ENCODE peak calls at places on chromosomes 1 and 21, in nine cellular contexts. V, P, X, G, Y, C, S, L and E are unnamed samples.

GRCh38 chr1:174344162-174344561 is 103.6 kb upstream of the GPR52 start:
- DNase-seq in V (no peak), P (no peak), X (no peak), G (no peak), Y (no peak), C (no peak), S (no peak), L (no peak), E (no peak)

GRCh38 chr1:198234511-198235251 is 77.9 kb downstream of the NEK7 start:
- DNase-seq in V (no peak), P (peak; percentile 31), X (no peak), G (no peak), Y (no peak), C (peak; percentile 73), S (peak; percentile 49), L (no peak), E (peak; percentile 65)

GRCh38 chr1:154434346-154435075 is 29.4 kb downstream of the IL6R start:
- DNase-seq in V (peak; percentile 73), P (no peak), X (peak; percentile 66), G (peak; percentile 92), Y (no peak), C (no peak), S (no peak), L (no peak), E (no peak)

GRCh38 chr1:114024049-114024448 is 44.8 kb downstream of the OLFML3 start:
- DNase-seq in V (no peak), P (no peak), X (no peak), G (peak; percentile 11), Y (no peak), C (no peak), S (no peak), L (no peak), E (no peak)

GRCh38 chr21:46161800-46162592 is 6.6 kb upstream of the FTCD start:
- DNase-seq in V (no peak), P (no peak), X (no peak), G (no peak), Y (no peak), C (no peak), S (no peak), L (no peak), E (no peak)

GRCh38 chr1:196515904-196516303 is 92.3 kb downstream of the KCNT2 start:
- DNase-seq in V (no peak), P (no peak), X (no peak), G (no peak), Y (no peak), C (no peak), S (no peak), L (no peak), E (no peak)

GRCh38 chr1:174953657-174954435 is 45.9 kb upstream of the CACYBP start:
- DNase-seq in V (peak; percentile 18), P (peak; percentile 31), X (no peak), G (no peak), Y (no peak), C (no peak), S (no peak), L (peak; percentile 86), E (peak; percentile 51)

GRCh38 chr1:217230412-217230811 is 400.5 kb downstream of the GPATCH2 start:
- DNase-seq in V (no peak), P (no peak), X (no peak), G (no peak), Y (no peak), C (no peak), S (no peak), L (no peak), E (no peak)

GRCh38 chr1:81660286-81660685 is 140.4 kb upstream of the ADGRL2 start:
- DNase-seq in V (no peak), P (no peak), X (no peak), G (no peak), Y (no peak), C (peak; percentile 33), S (peak; percentile 28), L (no peak), E (no peak)

GRCh38 chr1:17574502-17574901 is 35.0 kb downstream of the ARHGEF10L start:
- DNase-seq in V (no peak), P (no peak), X (no peak), G (no peak), Y (no peak), C (no peak), S (no peak), L (no peak), E (no peak)

GRCh38 chr1:208036918-208037567 is 126.1 kb upstream of the CD34 start:
- DNase-seq in V (no peak), P (no peak), X (no peak), G (no peak), Y (no peak), C (no peak), S (no peak), L (no peak), E (no peak)

GRCh38 chr1:55970711-55971110 is 608.7 kb downstream of the PLPP3 start:
- DNase-seq in V (no peak), P (no peak), X (no peak), G (peak; percentile 96), Y (no peak), C (peak; percentile 73), S (no peak), L (no peak), E (no peak)

GRCh38 chr1:89672489-89673183 is 39.7 kb downstream of the LRRC8C start:
- DNase-seq in V (no peak), P (no peak), X (peak; percentile 13), G (peak; percentile 78), Y (no peak), C (no peak), S (peak; percentile 29), L (no peak), E (no peak)

GRCh38 chr1:170309389-170310013 is 163.7 kb downstream of the NTMT2 start:
- DNase-seq in V (no peak), P (no peak), X (peak; percentile 93), G (peak; percentile 92), Y (no peak), C (peak; percentile 32), S (peak; percentile 41), L (no peak), E (no peak)

GRCh38 chr1:75083848-75084514 is 50.2 kb upstream of the LHX8 start:
- DNase-seq in V (no peak), P (peak; percentile 5), X (peak; percentile 20), G (peak; percentile 88), Y (no peak), C (no peak), S (peak; percentile 82), L (no peak), E (peak; percentile 33)

GRCh38 chr1:246784621-246785535 is 60.7 kb downstream of the SCCPDH start:
- DNase-seq in V (no peak), P (no peak), X (no peak), G (peak; percentile 32), Y (no peak), C (no peak), S (no peak), L (no peak), E (peak; percentile 56)

GRCh38 chr1:176559474-176560390 is 96.8 kb downstream of the PAPPA2 start:
- DNase-seq in V (peak; percentile 32), P (peak; percentile 41), X (peak; percentile 49), G (peak; percentile 36), Y (peak; percentile 59), C (peak; percentile 61), S (peak; percentile 58), L (peak; percentile 65), E (peak; percentile 52)

GRCh38 chr21:42489006-42489563 is 6.9 kb downstream of the RSPH1 start:
- DNase-seq in V (no peak), P (no peak), X (no peak), G (no peak), Y (no peak), C (no peak), S (no peak), L (no peak), E (no peak)

GRCh38 chr1:173050865-173051264 is at the start of gene TNFSF18:
- DNase-seq in V (peak; percentile 14), P (peak; percentile 5), X (peak; percentile 44), G (peak; percentile 75), Y (no peak), C (peak; percentile 80), S (peak; percentile 69), L (peak; percentile 2), E (peak; percentile 92)

GRCh38 chr1:71303617-71304041 is 222.8 kb upstream of the ZRANB2 start:
- DNase-seq in V (no peak), P (no peak), X (no peak), G (peak; percentile 41), Y (no peak), C (peak; percentile 48), S (peak; percentile 75), L (no peak), E (peak; percentile 15)

GRCh38 chr1:3924871-3925655 is 25.0 kb upstream of the C1orf174 start:
- DNase-seq in V (no peak), P (no peak), X (no peak), G (no peak), Y (no peak), C (no peak), S (peak; percentile 30), L (no peak), E (no peak)

GRCh38 chr1:168504064-168504837 is 39.5 kb downstream of the XCL2 start:
- DNase-seq in V (peak; percentile 49), P (no peak), X (peak; percentile 36), G (peak; percentile 98), Y (no peak), C (peak; percentile 79), S (peak; percentile 94), L (no peak), E (no peak)

GRCh38 chr1:208980590-208980989 is 602.9 kb upstream of the CAMK1G start:
- DNase-seq in V (no peak), P (no peak), X (no peak), G (no peak), Y (no peak), C (no peak), S (peak; percentile 73), L (no peak), E (peak; percentile 78)

GRCh38 chr21:14962217-14962616 is 102.6 kb downstream of the NRIP1 start:
- DNase-seq in V (no peak), P (no peak), X (no peak), G (peak; percentile 21), Y (no peak), C (no peak), S (no peak), L (no peak), E (no peak)

GRCh38 chr1:55860816-55861519 is 645.8 kb upstream of the USP24 start:
- DNase-seq in V (no peak), P (no peak), X (peak; percentile 36), G (no peak), Y (no peak), C (no peak), S (no peak), L (no peak), E (no peak)

GRCh38 chr1:154489863-154490262 is 12.2 kb upstream of the TDRD10 start:
- DNase-seq in V (no peak), P (no peak), X (no peak), G (no peak), Y (no peak), C (no peak), S (no peak), L (no peak), E (no peak)

GRCh38 chr1:169250022-169250421 is 117.6 kb downstream of the NME7 start:
- DNase-seq in V (no peak), P (no peak), X (no peak), G (peak; percentile 26), Y (no peak), C (peak; percentile 23), S (peak; percentile 24), L (no peak), E (no peak)